ENCODE peak calls at places on chromosomes 6 and 20, in eight cellular contexts. N is activated CD4-positive, alpha-beta T cell treated with anti-CD3 and anti-CD28 coated beads, Interleukin-2, amount 10 ng/mL, durations not matched to agents 7 days and 5 days; U is HCEC 1CT; O is NCI-H69; H is GM23338; V is MCF 10A; E is GDM1; A is lung. W is an unnamed sample.

GRCh38 chr6:41535766-41536165 is 10.4 kb upstream of the FOXP4 start:
- DNase-seq in N (no peak), U (no peak), O (peak), H (no peak), V (peak), E (no peak), A (no peak), W (no peak)

GRCh38 chr20:12177657-12178293 is 260.1 kb downstream of the BTBD3 start:
- DNase-seq in N (no peak), U (peak), O (peak), H (no peak), V (peak), E (no peak), A (no peak), W (no peak)

GRCh38 chr6:168274046-168274952 is 45.3 kb downstream of the DACT2 start:
- DNase-seq in N (no peak), U (no peak), O (no peak), H (no peak), V (no peak), E (no peak), A (peak), W (no peak)

GRCh38 chr6:128465368-128466343 is 54.7 kb downstream of the PTPRK start:
- DNase-seq in N (no peak), U (peak), O (peak), H (no peak), V (no peak), E (no peak), A (no peak), W (no peak)

GRCh38 chr20:6525447-6526303 is 241.8 kb upstream of the BMP2 start:
- DNase-seq in N (no peak), U (peak), O (no peak), H (peak), V (no peak), E (no peak), A (no peak), W (no peak)

GRCh38 chr6:44820366-44821158 is 433.1 kb downstream of the CDC5L start:
- DNase-seq in N (no peak), U (peak), O (no peak), H (no peak), V (peak), E (no peak), A (no peak), W (no peak)

GRCh38 chr6:89921691-89922090 is 27.4 kb downstream of the GJA10 start:
- DNase-seq in N (no peak), U (no peak), O (no peak), H (no peak), V (peak), E (no peak), A (no peak), W (no peak)

GRCh38 chr20:13288357-13288756 is 67.3 kb downstream of the ISM1 start:
- DNase-seq in N (no peak), U (no peak), O (peak), H (no peak), V (no peak), E (no peak), A (no peak), W (no peak)

GRCh38 chr6:97009781-97010492 is 85.4 kb downstream of the KLHL32 start:
- DNase-seq in N (no peak), U (no peak), O (no peak), H (no peak), V (no peak), E (no peak), A (no peak), W (no peak)

GRCh38 chr6:169997187-169997929 is 245.9 kb downstream of the ERMARD start:
- DNase-seq in N (no peak), U (no peak), O (no peak), H (no peak), V (no peak), E (no peak), A (no peak), W (no peak)

GRCh38 chr6:112428477-112428876 is 81.3 kb downstream of the RFPL4B start:
- DNase-seq in N (no peak), U (no peak), O (no peak), H (no peak), V (no peak), E (no peak), A (no peak), W (no peak)

GRCh38 chr20:20491784-20492145 is 123.9 kb downstream of the INSM1 start:
- DNase-seq in N (no peak), U (no peak), O (no peak), H (no peak), V (no peak), E (no peak), A (no peak), W (no peak)

GRCh38 chr20:2312876-2313275 is 17.1 kb downstream of the TGM3 start:
- DNase-seq in N (no peak), U (no peak), O (no peak), H (no peak), V (no peak), E (no peak), A (no peak), W (no peak)

GRCh38 chr6:135922746-135923145 is 71.2 kb downstream of the PDE7B start:
- DNase-seq in N (no peak), U (peak), O (no peak), H (no peak), V (no peak), E (no peak), A (no peak), W (no peak)

GRCh38 chr20:64168381-64169088 is 4.3 kb downstream of the MYT1 start:
- DNase-seq in N (no peak), U (no peak), O (peak), H (no peak), V (no peak), E (no peak), A (no peak), W (peak)

GRCh38 chr6:134323698-134324097 is 5.8 kb upstream of the SGK1 start:
- DNase-seq in N (no peak), U (no peak), O (no peak), H (no peak), V (no peak), E (no peak), A (no peak), W (no peak)